ENCODE peak calls at places on chromosomes 3 and 15, in four cellular contexts. R, I, B and U are unnamed samples.

GRCh38 chr3:46395210-46395661 is 11.6 kb downstream of the CCR5AS start:
- DNase-seq in I (no peak), R (peak), B (peak), U (no peak)

GRCh38 chr3:143158549-143158988 is 39.0 kb downstream of the CHST2 start:
- DNase-seq in I (no peak), R (peak), B (no peak), U (no peak)

GRCh38 chr15:71373917-71374316 is 258.6 kb downstream of the THSD4 start:
- DNase-seq in R (no peak), I (no peak), B (no peak), U (no peak)

GRCh38 chr15:101810905-101811304 is 1.1 kb upstream of the OR4F15 start:
- DNase-seq in B (no peak), I (no peak), R (no peak), U (no peak)

GRCh38 chr15:68994149-68994548 is 20.3 kb upstream of the NOX5 start:
- DNase-seq in I (no peak), B (peak), R (peak), U (no peak)

GRCh38 chr3:183265713-183266417 is 12.8 kb downstream of the B3GNT5 start:
- DNase-seq in B (peak), R (peak), I (no peak), U (no peak)

GRCh38 chr3:116141724-116142123 is 303.6 kb downstream of the LSAMP start:
- DNase-seq in R (no peak), B (no peak), I (no peak), U (no peak)

GRCh38 chr15:94126999-94127398 is 104.4 kb upstream of the MCTP2 start:
- DNase-seq in B (no peak), I (no peak), R (no peak), U (no peak)

GRCh38 chr15:69275933-69276565 is 22.7 kb upstream of the PAQR5 start:
- DNase-seq in R (no peak), I (no peak), B (no peak), U (no peak)

GRCh38 chr15:77370580-77370979 is 49.3 kb downstream of the PEAK1 start:
- DNase-seq in I (no peak), B (peak), R (peak), U (no peak)

GRCh38 chr3:16816048-16816780 is 68.5 kb upstream of the PLCL2 start:
- DNase-seq in I (no peak), B (no peak), R (no peak), U (no peak)

GRCh38 chr3:33032937-33033336 is 64.0 kb downstream of the GLB1 start:
- DNase-seq in R (no peak), I (peak), B (no peak), U (no peak)

GRCh38 chr3:52121459-52121795 is 32.8 kb downstream of the POC1A start:
- DNase-seq in B (peak), R (peak), I (no peak), U (no peak)

GRCh38 chr15:81937189-81937588 is 108.6 kb downstream of the MEX3B start:
- DNase-seq in I (no peak), B (no peak), R (no peak), U (no peak)

GRCh38 chr15:56813995-56814394 is 80.7 kb upstream of the ZNF280D start:
- DNase-seq in B (no peak), R (no peak), I (no peak), U (no peak)

GRCh38 chr3:46386206-46386605 is 15.5 kb downstream of the CCR5 start:
- DNase-seq in R (no peak), B (no peak), I (no peak), U (no peak)

GRCh38 chr3:23650371-23651140 is 155.2 kb upstream of the UBE2E1 start:
- DNase-seq in B (peak), I (no peak), R (peak), U (no peak)

GRCh38 chr15:74955796-74956647 is 550 bp downstream of the RPP25 start:
- DNase-seq in R (peak), B (peak), I (no peak), U (peak)

GRCh38 chr3:47716656-47717055 is 65.0 kb downstream of the SMARCC1 start:
- DNase-seq in I (no peak), R (peak), B (peak), U (no peak)

GRCh38 chr15:71306538-71306937 is 191.3 kb downstream of the THSD4 start:
- DNase-seq in I (no peak), B (no peak), R (no peak), U (no peak)

GRCh38 chr15:74380361-74381189 is 13.1 kb upstream of the CYP11A1 start:
- DNase-seq in B (no peak), I (no peak), R (no peak), U (no peak)

GRCh38 chr15:82571722-82572222 is 31.5 kb upstream of the RPS17 start:
- DNase-seq in I (no peak), B (peak), R (peak), U (peak)

GRCh38 chr15:97654677-97655076 is 305.8 kb upstream of the ARRDC4 start:
- DNase-seq in B (no peak), R (no peak), I (no peak), U (no peak)

GRCh38 chr15:24054547-24055245 is 367.6 kb upstream of the NDN start:
- DNase-seq in B (peak), I (no peak), R (no peak), U (no peak)

GRCh38 chr3:24004171-24004938 is 59.3 kb downstream of the NR1D2 start:
- DNase-seq in B (no peak), R (no peak), I (no peak), U (no peak)

GRCh38 chr15:78207110-78207458 is 27.3 kb downstream of the ACSBG1 start:
- DNase-seq in R (no peak), I (no peak), B (no peak), U (no peak)

GRCh38 chr3:21954709-21955108 is 203.7 kb upstream of the ZNF385D start:
- DNase-seq in I (no peak), R (peak), B (peak), U (no peak)

GRCh38 chr15:48993411-48993810 is 29.7 kb upstream of the SHC4 start:
- DNase-seq in R (no peak), B (no peak), I (peak), U (peak)

GRCh38 chr15:53786421-53786820 is 27.0 kb upstream of the WDR72 start:
- DNase-seq in B (no peak), R (no peak), I (no peak), U (no peak)

GRCh38 chr3:119580148-119580760 is 962 bp downstream of the ADPRH start:
- DNase-seq in B (peak), I (no peak), R (peak), U (peak)

GRCh38 chr3:177906573-177907229 is 629.5 kb upstream of the KCNMB2 start:
- DNase-seq in B (no peak), R (peak), I (no peak), U (no peak)

GRCh38 chr3:69439683-69440270 is 53.9 kb upstream of the FRMD4B start:
- DNase-seq in I (no peak), R (peak), B (peak), U (no peak)

GRCh38 chr3:31815631-31816440 is 165.2 kb downstream of the OSBPL10 start:
- DNase-seq in I (no peak), R (no peak), B (no peak), U (no peak)